ENCODE peak calls at places on chromosome 16, in seven cellular contexts. S is sciatic nerve, U is psoas muscle, R is SW 1271, B is IMR-90, V is Calu3, J is ecto neural progenitor cell. X is an unnamed sample.

GRCh38 chr16:21277927-21278706 is at the start of gene CRYM:
- DNase-seq in S (peak), U (peak), R (no peak), B (no peak), V (peak), J (peak), X (no peak)

GRCh38 chr16:84667600-84668309 is 19.4 kb downstream of the KLHL36 start:
- DNase-seq in S (no peak), U (no peak), R (no peak), B (no peak), V (no peak), J (no peak), X (no peak)

GRCh38 chr16:3214904-3215600 is 19.9 kb downstream of the ZNF200 start:
- DNase-seq in S (no peak), U (no peak), R (no peak), B (no peak), V (no peak), J (no peak), X (no peak)

GRCh38 chr16:29307598-29308507 is 98.7 kb downstream of the NPIPB11 start:
- DNase-seq in S (no peak), U (no peak), R (no peak), B (peak), V (no peak), J (no peak), X (no peak)

GRCh38 chr16:86117756-86118155 is 218.8 kb downstream of the IRF8 start:
- DNase-seq in S (no peak), U (no peak), R (no peak), B (no peak), V (no peak), J (no peak), X (no peak)

GRCh38 chr16:56777533-56777932 is 47.6 kb downstream of the NUP93 start:
- DNase-seq in S (no peak), U (no peak), R (no peak), B (no peak), V (no peak), J (no peak), X (no peak)

GRCh38 chr16:53147500-53148065 is 92.8 kb downstream of the CHD9 start:
- DNase-seq in S (no peak), U (no peak), R (no peak), B (no peak), V (no peak), J (no peak), X (no peak)

GRCh38 chr16:87851141-87851587 is 18.1 kb downstream of the SLC7A5 start:
- DNase-seq in S (no peak), U (peak), R (no peak), B (no peak), V (no peak), J (no peak), X (no peak)

GRCh38 chr16:89729863-89730574 is 8.7 kb downstream of the ZNF276 start:
- DNase-seq in S (no peak), U (no peak), R (no peak), B (no peak), V (no peak), J (no peak), X (no peak)

GRCh38 chr16:66334856-66335255 is 31.6 kb upstream of the CDH5 start:
- DNase-seq in S (no peak), U (no peak), R (no peak), B (no peak), V (no peak), J (no peak), X (no peak)

GRCh38 chr16:79816081-79816497 is 215.6 kb upstream of the MAF start:
- DNase-seq in S (no peak), U (no peak), R (no peak), B (no peak), V (no peak), J (no peak), X (no peak)

GRCh38 chr16:65622161-65622560 is 500.3 kb upstream of the CDH11 start:
- DNase-seq in S (no peak), U (no peak), R (no peak), B (no peak), V (no peak), J (no peak), X (no peak)

GRCh38 chr16:89269805-89270665 is 52.5 kb downstream of the ZNF778 start:
- DNase-seq in S (peak), U (no peak), R (no peak), B (no peak), V (no peak), J (no peak), X (no peak)

GRCh38 chr16:84326545-84326944 is 31.9 kb downstream of the WFDC1 start:
- DNase-seq in S (no peak), U (no peak), R (no peak), B (no peak), V (no peak), J (no peak), X (no peak)

GRCh38 chr16:80189481-80190163 is 351.2 kb upstream of the DYNLRB2 start:
- DNase-seq in S (no peak), U (no peak), R (no peak), B (no peak), V (no peak), J (no peak), X (no peak)

GRCh38 chr16:14307623-14308356 is 236.7 kb downstream of the MRTFB start:
- DNase-seq in S (no peak), U (peak), R (no peak), B (no peak), V (peak), J (no peak), X (no peak)

X was measured in AML-193.